ENCODE peak calls at places on chromosomes 5 and 9, in five cellular contexts. Q is NCI-H460, M is nephron progenitor cell, D is ELR, I is H54. R is an unnamed sample.

GRCh38 chr5:115349001-115349817 is 52.8 kb upstream of the CCDC112 start:
- DNase-seq in Q (peak; percentile 72), M (no peak), D (peak; percentile 92), I (peak; percentile 31), R (peak; percentile 95)

GRCh38 chr5:4984461-4984860 is 155.7 kb upstream of the ADAMTS16 start:
- DNase-seq in Q (no peak), M (no peak), D (no peak), I (no peak), R (no peak)

GRCh38 chr9:93252116-93252780 is 68.3 kb downstream of the WNK2 start:
- DNase-seq in Q (no peak), M (no peak), D (no peak), I (no peak), R (no peak)

GRCh38 chr9:109409998-109410397 is 88.1 kb downstream of the PTPN3 start:
- DNase-seq in Q (no peak), M (peak; percentile 30), D (peak; percentile 14), I (no peak), R (no peak)

GRCh38 chr5:60844429-60844890 is 391 bp upstream of the ELOVL7 start:
- DNase-seq in Q (no peak), M (no peak), D (peak; percentile 44), I (peak; percentile 45), R (no peak)

GRCh38 chr9:115891929-115892328 is 261.7 kb upstream of the PAPPA start:
- DNase-seq in Q (no peak), M (no peak), D (peak; percentile 74), I (no peak), R (peak; percentile 83)

GRCh38 chr9:136323420-136323819 is 3.9 kb upstream of the GPSM1 start:
- DNase-seq in Q (no peak), M (no peak), D (no peak), I (no peak), R (no peak)

GRCh38 chr9:79577969-79578723 is 6.4 kb downstream of the TLE4 start:
- DNase-seq in Q (no peak), M (no peak), D (peak; percentile 75), I (no peak), R (no peak)

GRCh38 chr9:129253820-129254381 is 75.8 kb upstream of the IER5L start:
- DNase-seq in Q (no peak), M (peak; percentile 36), D (no peak), I (no peak), R (no peak)